ENCODE peak calls at places on chromosomes 5 and 9, in four cellular contexts. S is mesendoderm, M is AG10803, E is H7. V is an unnamed sample.
A peak's percentile ranks its signal among the peaks of the same experiment; 100 is the strongest.

GRCh38 chr5:91332267-91333044 is 50.7 kb downstream of the ARRDC3 start:
- DNase-seq in M (peak; percentile 52), S (peak; percentile 87), E (no peak), V (peak; percentile 83)

GRCh38 chr9:132726561-132727150 is 56.4 kb downstream of the GTF3C4 start:
- DNase-seq in M (no peak), S (no peak), E (no peak), V (no peak)

GRCh38 chr9:89319015-89319905 is 960 bp downstream of the SECISBP2 start:
- DNase-seq in S (peak; percentile 39), M (no peak), E (no peak), V (peak; percentile 18)

GRCh38 chr5:140833993-140834392 is at the start of gene PCDHA7:
- DNase-seq in S (no peak), M (peak; percentile 35), E (no peak), V (no peak)

GRCh38 chr9:35656841-35657326 is 935 bp downstream of the RMRP start:
- DNase-seq in M (no peak), E (peak; percentile 17), S (no peak), V (no peak)

GRCh38 chr9:12667892-12668291 is 25.3 kb upstream of the TYRP1 start:
- DNase-seq in S (no peak), M (no peak), E (no peak), V (no peak)

GRCh38 chr9:33184947-33185346 is 17.8 kb upstream of the B4GALT1 start:
- DNase-seq in E (no peak), M (no peak), S (no peak), V (peak; percentile 46)

GRCh38 chr5:105735704-105736103 is 1935.0 kb downstream of the EFNA5 start:
- DNase-seq in E (no peak), S (no peak), M (no peak), V (peak; percentile 6)

GRCh38 chr9:86942352-86943222 is 4.7 kb downstream of the GAS1 start:
- DNase-seq in E (no peak), M (no peak), S (peak; percentile 6), V (no peak)

GRCh38 chr9:114276908-114277821 is 45.7 kb upstream of the ORM1 start:
- DNase-seq in E (no peak), S (no peak), M (peak; percentile 95), V (peak; percentile 88)

GRCh38 chr9:123423036-123423640 is 67.1 kb downstream of the CRB2 start:
- DNase-seq in S (peak; percentile 78), E (no peak), M (no peak), V (no peak)

GRCh38 chr9:23447166-23447565 is 378.9 kb downstream of the ELAVL2 start:
- DNase-seq in E (peak; percentile 28), S (peak; percentile 50), M (no peak), V (no peak)

GRCh38 chr5:179819296-179820126 is 1.2 kb upstream of the SQSTM1 start:
- DNase-seq in S (peak; percentile 94), E (peak; percentile 90), M (peak; percentile 64), V (peak; percentile 65)

GRCh38 chr5:37552770-37553719 is 173.9 kb downstream of the WDR70 start:
- DNase-seq in S (peak; percentile 80), M (peak; percentile 44), E (no peak), V (peak; percentile 15)

GRCh38 chr9:3794005-3794404 is 268.2 kb upstream of the RFX3 start:
- DNase-seq in E (no peak), M (peak; percentile 59), S (peak; percentile 36), V (peak; percentile 43)
- H3K4me3 ChIP-seq in E (no peak overlapping the region), M (no peak overlapping the region), S (no peak overlapping the region), V (no peak overlapping the region)

DNA sequence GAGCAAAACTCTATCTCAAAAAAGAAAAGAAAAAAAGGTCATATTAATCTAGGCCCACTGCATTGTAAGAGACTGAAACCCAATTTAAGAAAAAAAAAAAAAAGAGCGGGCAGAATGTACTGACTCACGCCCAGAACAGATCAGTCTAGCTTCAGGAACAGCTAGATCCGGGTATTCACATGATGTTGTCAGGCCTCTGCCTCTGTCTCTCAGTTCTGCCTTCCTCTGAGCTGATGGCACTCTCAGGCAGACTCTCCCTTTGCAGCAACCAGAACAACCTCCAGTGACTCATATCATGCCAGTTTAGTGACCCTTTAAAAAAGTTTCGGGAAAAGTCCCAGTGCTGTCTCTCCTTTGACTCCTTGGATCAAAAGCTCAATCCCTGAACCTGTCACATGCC is 53.0 kb downstream of the NEURL1B start:
- DNase-seq in S (no peak), M (no peak), E (peak; percentile 12), V (peak; percentile 42)
- H3K4me3 ChIP-seq in S (no peak overlapping the region), M (no peak overlapping the region), E (no peak overlapping the region), V (no peak overlapping the region)

DNA sequence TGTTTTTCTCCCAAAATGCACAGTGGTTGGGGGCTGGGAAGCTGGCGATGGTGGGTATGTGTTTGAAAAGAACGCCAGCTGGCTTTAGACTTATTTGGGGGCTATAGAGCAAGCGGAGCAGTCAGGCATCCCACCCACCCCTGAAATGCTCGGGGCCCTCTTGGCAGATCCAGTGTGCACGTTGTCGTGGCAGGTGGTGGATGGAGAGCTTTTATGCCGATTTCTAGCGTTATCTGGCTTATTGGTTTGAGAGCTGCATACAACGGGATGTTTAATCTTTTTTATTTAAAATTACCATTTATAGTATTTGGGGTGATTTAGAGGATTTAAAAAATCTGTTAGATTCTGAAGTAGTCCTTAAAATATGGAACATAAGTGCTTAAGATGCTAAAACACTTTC is 8.1 kb downstream of the BASP1 start:
- DNase-seq in M (no peak), S (no peak), E (no peak), V (no peak)
- H3K4me3 ChIP-seq in M (no peak overlapping the region), S (no peak overlapping the region), E (no peak overlapping the region), V (no peak overlapping the region)

DNA sequence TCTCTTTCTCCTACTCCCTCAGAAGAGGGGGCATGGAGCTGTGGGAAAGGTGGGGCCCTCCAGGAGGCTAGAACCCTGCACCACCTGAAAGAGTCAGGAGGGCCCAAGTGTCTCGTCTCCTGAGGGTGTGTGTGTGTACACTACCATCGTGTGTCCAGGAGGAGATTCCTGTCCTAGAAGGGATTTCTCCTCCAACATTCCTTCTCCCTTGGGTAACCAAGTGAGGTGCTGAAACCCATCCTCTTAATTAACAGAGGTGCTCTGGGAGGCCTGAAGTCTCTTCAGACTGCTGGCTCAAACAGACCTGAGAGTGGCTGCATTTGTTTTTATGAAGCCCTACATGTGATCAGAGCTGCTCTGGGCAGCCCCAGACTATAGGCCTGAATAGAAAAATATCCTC is 61.1 kb upstream of the FAM169A start:
- DNase-seq in S (no peak), M (no peak), E (no peak), V (no peak)
- H3K4me3 ChIP-seq in S (no peak overlapping the region), M (no peak overlapping the region), E (no peak overlapping the region), V (no peak overlapping the region)